ENCODE peak calls at places on chromosomes 11 and 22, in four cellular contexts. I is NCI-H774, B is GM12891, G is IMR-90. K is an unnamed sample.

GRCh38 chr11:57476223-57476882 is 16.0 kb downstream of the RTN4RL2 start:
- DNase-seq in I (peak; percentile 3), B (no peak), G (no peak), K (peak; percentile 74)

GRCh38 chr11:129618046-129618569 is 197.5 kb upstream of the TMEM45B start:
- DNase-seq in I (no peak), B (no peak), G (no peak), K (no peak)

GRCh38 chr22:32204856-32205722 is at the start of gene RFPL2:
- DNase-seq in I (no peak), B (no peak), G (peak; percentile 1), K (no peak)

GRCh38 chr11:128790200-128790599 is 76.9 kb downstream of the KCNJ1 start:
- DNase-seq in I (no peak), B (no peak), G (peak; percentile 70), K (peak; percentile 80)

GRCh38 chr11:79167510-79168188 is 273.2 kb downstream of the TENM4 start:
- DNase-seq in I (no peak), B (no peak), G (peak; percentile 37), K (no peak)

GRCh38 chr22:30286813-30287625 is 2.3 kb downstream of the CASTOR1 start:
- DNase-seq in I (no peak), B (peak; percentile 80), G (peak; percentile 46), K (no peak)

GRCh38 chr11:37264783-37265182 is 666.7 kb upstream of the RAG2 start:
- DNase-seq in I (no peak), B (no peak), G (no peak), K (no peak)

GRCh38 chr11:84780689-84781293 is 846.4 kb downstream of the DLG2 start:
- DNase-seq in I (peak; percentile 64), B (no peak), G (peak; percentile 15), K (no peak)

GRCh38 chr22:33919591-33920501 is at the start of gene LARGE1:
- DNase-seq in I (no peak), B (peak; percentile 32), G (peak; percentile 20), K (peak; percentile 52)

GRCh38 chr11:12900496-12900895 is 108.6 kb upstream of the RASSF10 start:
- DNase-seq in I (no peak), B (no peak), G (peak; percentile 94), K (no peak)

GRCh38 chr11:125262194-125262824 is 97.8 kb downstream of the PKNOX2 start:
- DNase-seq in I (no peak), B (no peak), G (no peak), K (peak; percentile 17)

GRCh38 chr11:1487091-1487850 is 692 bp upstream of the MOB2 start:
- DNase-seq in I (no peak), B (no peak), G (no peak), K (peak; percentile 52)

GRCh38 chr11:134466909-134467567 is 55.0 kb upstream of the B3GAT1 start:
- DNase-seq in I (no peak), B (no peak), G (no peak), K (no peak)

GRCh38 chr22:46250035-46250782 is at the start of gene CDPF1:
- DNase-seq in I (peak; percentile 61), B (peak; percentile 95), G (peak; percentile 75), K (peak; percentile 94)

GRCh38 chr22:40507491-40507890 is 129.0 kb downstream of the MRTFA start:
- DNase-seq in I (no peak), B (no peak), G (no peak), K (no peak)

GRCh38 chr11:7514099-7514725 is 413 bp downstream of the PPFIBP2 start:
- DNase-seq in I (no peak), B (peak; percentile 18), G (no peak), K (peak; percentile 33)

GRCh38 chr11:87859583-87859982 is 315.7 kb downstream of the RAB38 start:
- DNase-seq in I (no peak), B (no peak), G (no peak), K (no peak)

GRCh38 chr11:3949132-3949531 is 93.7 kb downstream of the STIM1 start:
- DNase-seq in I (no peak), B (no peak), G (no peak), K (no peak)

GRCh38 chr22:42217019-42217751 is 53.3 kb downstream of the TCF20 start:
- DNase-seq in I (no peak), B (no peak), G (peak; percentile 55), K (no peak)

GRCh38 chr11:108117746-108118371 is 3.5 kb upstream of the ACAT1 start:
- DNase-seq in I (peak; percentile 2), B (no peak), G (peak; percentile 76), K (no peak)

GRCh38 chr11:17595526-17596309 is 48.7 kb downstream of the OTOG start:
- DNase-seq in I (no peak), B (no peak), G (no peak), K (no peak)

GRCh38 chr11:100827934-100828661 is 141.0 kb downstream of the ARHGAP42 start:
- DNase-seq in I (no peak), B (no peak), G (peak; percentile 84), K (no peak)

GRCh38 chr11:78812513-78813293 is 238.0 kb upstream of the NARS2 start:
- DNase-seq in I (no peak), B (no peak), G (peak; percentile 57), K (no peak)

GRCh38 chr11:65132988-65133700 is 1.2 kb downstream of the SYVN1 start:
- DNase-seq in I (peak; percentile 51), B (no peak), G (no peak), K (peak; percentile 28)

GRCh38 chr22:45968751-45969413 is 8.1 kb downstream of the WNT7B start:
- DNase-seq in I (no peak), B (no peak), G (peak; percentile 92), K (no peak)